ENCODE peak calls at places on chromosomes 12 and 14, in six cellular contexts. One of them, this sample, is unnamed.

GRCh38 chr12:46406352-46407027 is 33.9 kb upstream of the SLC38A2 start:
- DNase-seq in kidney glomerular epithelial cell: no peak
- DNase-seq in stimulated activated CD8-positive, alpha-beta memory T cell treated with anti-CD3 and anti-CD28 coated beads, Interleukin-2, amount 100 ng/mL, for 48 hours: no peak
- DNase-seq in GM03348: no peak
- DNase-seq in EL: no peak
- DNase-seq in activated T-cell treated with anti-CD3 and anti-CD28 coated beads, Interleukin-2, amount 50 U/mL, for 72 hours: no peak
- DNase-seq in this sample: no peak

GRCh38 chr12:94074970-94075695 is 73.2 kb upstream of the PLXNC1 start:
- DNase-seq in EL: peak; percentile 80
- DNase-seq in activated T-cell treated with anti-CD3 and anti-CD28 coated beads, Interleukin-2, amount 50 U/mL, for 72 hours: no peak
- DNase-seq in kidney glomerular epithelial cell: peak; percentile 42
- DNase-seq in GM03348: peak; percentile 90
- DNase-seq in stimulated activated CD8-positive, alpha-beta memory T cell treated with anti-CD3 and anti-CD28 coated beads, Interleukin-2, amount 100 ng/mL, for 48 hours: no peak
- DNase-seq in this sample: peak; percentile 79

GRCh38 chr14:70716958-70717357 is 75.2 kb downstream of the TTC9 start:
- DNase-seq in GM03348: no peak
- DNase-seq in stimulated activated CD8-positive, alpha-beta memory T cell treated with anti-CD3 and anti-CD28 coated beads, Interleukin-2, amount 100 ng/mL, for 48 hours: no peak
- DNase-seq in kidney glomerular epithelial cell: no peak
- DNase-seq in activated T-cell treated with anti-CD3 and anti-CD28 coated beads, Interleukin-2, amount 50 U/mL, for 72 hours: no peak
- DNase-seq in EL: no peak
- DNase-seq in this sample: no peak

GRCh38 chr14:96264850-96265249 is 8.8 kb downstream of the BDKRB1 start:
- DNase-seq in stimulated activated CD8-positive, alpha-beta memory T cell treated with anti-CD3 and anti-CD28 coated beads, Interleukin-2, amount 100 ng/mL, for 48 hours: no peak
- DNase-seq in activated T-cell treated with anti-CD3 and anti-CD28 coated beads, Interleukin-2, amount 50 U/mL, for 72 hours: no peak
- DNase-seq in kidney glomerular epithelial cell: no peak
- DNase-seq in GM03348: peak; percentile 54
- DNase-seq in EL: peak; percentile 61
- DNase-seq in this sample: peak; percentile 69

GRCh38 chr12:106771425-106771824 is 3.1 kb upstream of the RIC8B start:
- DNase-seq in kidney glomerular epithelial cell: no peak
- DNase-seq in EL: no peak
- DNase-seq in GM03348: no peak
- DNase-seq in activated T-cell treated with anti-CD3 and anti-CD28 coated beads, Interleukin-2, amount 50 U/mL, for 72 hours: no peak
- DNase-seq in stimulated activated CD8-positive, alpha-beta memory T cell treated with anti-CD3 and anti-CD28 coated beads, Interleukin-2, amount 100 ng/mL, for 48 hours: no peak
- DNase-seq in this sample: no peak

GRCh38 chr14:103488960-103489359 is 33.7 kb downstream of the CKB start:
- DNase-seq in EL: no peak
- DNase-seq in GM03348: no peak
- DNase-seq in kidney glomerular epithelial cell: no peak
- DNase-seq in activated T-cell treated with anti-CD3 and anti-CD28 coated beads, Interleukin-2, amount 50 U/mL, for 72 hours: no peak
- DNase-seq in stimulated activated CD8-positive, alpha-beta memory T cell treated with anti-CD3 and anti-CD28 coated beads, Interleukin-2, amount 100 ng/mL, for 48 hours: no peak
- DNase-seq in this sample: peak; percentile 70

GRCh38 chr12:131434208-131435125 is 276.4 kb upstream of the SFSWAP start:
- DNase-seq in stimulated activated CD8-positive, alpha-beta memory T cell treated with anti-CD3 and anti-CD28 coated beads, Interleukin-2, amount 100 ng/mL, for 48 hours: no peak
- DNase-seq in kidney glomerular epithelial cell: no peak
- DNase-seq in GM03348: no peak
- DNase-seq in activated T-cell treated with anti-CD3 and anti-CD28 coated beads, Interleukin-2, amount 50 U/mL, for 72 hours: no peak
- DNase-seq in EL: no peak
- DNase-seq in this sample: no peak

GRCh38 chr12:123005081-123005626 is 24.7 kb downstream of the ARL6IP4 start:
- DNase-seq in stimulated activated CD8-positive, alpha-beta memory T cell treated with anti-CD3 and anti-CD28 coated beads, Interleukin-2, amount 100 ng/mL, for 48 hours: no peak
- DNase-seq in GM03348: no peak
- DNase-seq in activated T-cell treated with anti-CD3 and anti-CD28 coated beads, Interleukin-2, amount 50 U/mL, for 72 hours: no peak
- DNase-seq in EL: no peak
- DNase-seq in kidney glomerular epithelial cell: no peak
- DNase-seq in this sample: no peak

GRCh38 chr12:115407036-115407435 is 723.1 kb upstream of the TBX3 start:
- DNase-seq in kidney glomerular epithelial cell: no peak
- DNase-seq in EL: no peak
- DNase-seq in activated T-cell treated with anti-CD3 and anti-CD28 coated beads, Interleukin-2, amount 50 U/mL, for 72 hours: no peak
- DNase-seq in GM03348: no peak
- DNase-seq in stimulated activated CD8-positive, alpha-beta memory T cell treated with anti-CD3 and anti-CD28 coated beads, Interleukin-2, amount 100 ng/mL, for 48 hours: no peak
- DNase-seq in this sample: no peak

GRCh38 chr14:103232338-103232808 is 101.7 kb upstream of the EIF5 start:
- DNase-seq in kidney glomerular epithelial cell: no peak
- DNase-seq in GM03348: no peak
- DNase-seq in stimulated activated CD8-positive, alpha-beta memory T cell treated with anti-CD3 and anti-CD28 coated beads, Interleukin-2, amount 100 ng/mL, for 48 hours: no peak
- DNase-seq in EL: no peak
- DNase-seq in activated T-cell treated with anti-CD3 and anti-CD28 coated beads, Interleukin-2, amount 50 U/mL, for 72 hours: no peak
- DNase-seq in this sample: no peak

GRCh38 chr12:110340706-110341105 is 59.7 kb downstream of the ATP2A2 start:
- DNase-seq in kidney glomerular epithelial cell: no peak
- DNase-seq in GM03348: no peak
- DNase-seq in stimulated activated CD8-positive, alpha-beta memory T cell treated with anti-CD3 and anti-CD28 coated beads, Interleukin-2, amount 100 ng/mL, for 48 hours: no peak
- DNase-seq in EL: no peak
- DNase-seq in activated T-cell treated with anti-CD3 and anti-CD28 coated beads, Interleukin-2, amount 50 U/mL, for 72 hours: no peak
- DNase-seq in this sample: no peak

GRCh38 chr14:50501642-50502041 is 30.7 kb downstream of the MAP4K5 start:
- DNase-seq in kidney glomerular epithelial cell: peak; percentile 82
- DNase-seq in activated T-cell treated with anti-CD3 and anti-CD28 coated beads, Interleukin-2, amount 50 U/mL, for 72 hours: no peak
- DNase-seq in stimulated activated CD8-positive, alpha-beta memory T cell treated with anti-CD3 and anti-CD28 coated beads, Interleukin-2, amount 100 ng/mL, for 48 hours: no peak
- DNase-seq in EL: peak; percentile 87
- DNase-seq in GM03348: peak; percentile 42
- DNase-seq in this sample: peak; percentile 34

GRCh38 chr14:22836301-22837058 is at the start of gene MMP14:
- DNase-seq in stimulated activated CD8-positive, alpha-beta memory T cell treated with anti-CD3 and anti-CD28 coated beads, Interleukin-2, amount 100 ng/mL, for 48 hours: no peak
- DNase-seq in activated T-cell treated with anti-CD3 and anti-CD28 coated beads, Interleukin-2, amount 50 U/mL, for 72 hours: no peak
- DNase-seq in EL: peak; percentile 92
- DNase-seq in GM03348: peak; percentile 94
- DNase-seq in kidney glomerular epithelial cell: peak; percentile 48
- DNase-seq in this sample: peak; percentile 93

GRCh38 chr12:52884526-52885293 is 20.2 kb downstream of the KRT8 start:
- DNase-seq in EL: peak; percentile 64
- DNase-seq in activated T-cell treated with anti-CD3 and anti-CD28 coated beads, Interleukin-2, amount 50 U/mL, for 72 hours: peak; percentile 82
- DNase-seq in kidney glomerular epithelial cell: peak; percentile 14
- DNase-seq in GM03348: peak; percentile 86
- DNase-seq in stimulated activated CD8-positive, alpha-beta memory T cell treated with anti-CD3 and anti-CD28 coated beads, Interleukin-2, amount 100 ng/mL, for 48 hours: peak; percentile 70
- DNase-seq in this sample: peak; percentile 74

GRCh38 chr14:84535491-84535890 is 994.5 kb upstream of the FLRT2 start:
- DNase-seq in EL: no peak
- DNase-seq in GM03348: no peak
- DNase-seq in stimulated activated CD8-positive, alpha-beta memory T cell treated with anti-CD3 and anti-CD28 coated beads, Interleukin-2, amount 100 ng/mL, for 48 hours: no peak
- DNase-seq in kidney glomerular epithelial cell: no peak
- DNase-seq in activated T-cell treated with anti-CD3 and anti-CD28 coated beads, Interleukin-2, amount 50 U/mL, for 72 hours: no peak
- DNase-seq in this sample: no peak

GRCh38 chr12:69330475-69331473 is 17.4 kb upstream of the LYZ start:
- DNase-seq in kidney glomerular epithelial cell: no peak
- DNase-seq in GM03348: peak; percentile 9
- DNase-seq in activated T-cell treated with anti-CD3 and anti-CD28 coated beads, Interleukin-2, amount 50 U/mL, for 72 hours: peak; percentile 58
- DNase-seq in EL: peak; percentile 21
- DNase-seq in stimulated activated CD8-positive, alpha-beta memory T cell treated with anti-CD3 and anti-CD28 coated beads, Interleukin-2, amount 100 ng/mL, for 48 hours: no peak
- DNase-seq in this sample: peak; percentile 4

GRCh38 chr14:88166616-88167015 is 156.5 kb downstream of the KCNK10 start:
- DNase-seq in EL: peak; percentile 19
- DNase-seq in stimulated activated CD8-positive, alpha-beta memory T cell treated with anti-CD3 and anti-CD28 coated beads, Interleukin-2, amount 100 ng/mL, for 48 hours: no peak
- DNase-seq in kidney glomerular epithelial cell: peak; percentile 42
- DNase-seq in activated T-cell treated with anti-CD3 and anti-CD28 coated beads, Interleukin-2, amount 50 U/mL, for 72 hours: no peak
- DNase-seq in GM03348: no peak
- DNase-seq in this sample: no peak

GRCh38 chr14:38044710-38045109 is 163.0 kb upstream of the SSTR1 start:
- DNase-seq in kidney glomerular epithelial cell: no peak
- DNase-seq in stimulated activated CD8-positive, alpha-beta memory T cell treated with anti-CD3 and anti-CD28 coated beads, Interleukin-2, amount 100 ng/mL, for 48 hours: no peak
- DNase-seq in GM03348: no peak
- DNase-seq in EL: no peak
- DNase-seq in activated T-cell treated with anti-CD3 and anti-CD28 coated beads, Interleukin-2, amount 50 U/mL, for 72 hours: peak; percentile 1
- DNase-seq in this sample: no peak

GRCh38 chr12:31817120-31817519 is 88.3 kb upstream of the AMN1 start:
- DNase-seq in EL: no peak
- DNase-seq in GM03348: no peak
- DNase-seq in kidney glomerular epithelial cell: no peak
- DNase-seq in stimulated activated CD8-positive, alpha-beta memory T cell treated with anti-CD3 and anti-CD28 coated beads, Interleukin-2, amount 100 ng/mL, for 48 hours: no peak
- DNase-seq in activated T-cell treated with anti-CD3 and anti-CD28 coated beads, Interleukin-2, amount 50 U/mL, for 72 hours: no peak
- DNase-seq in this sample: no peak

GRCh38 chr12:131981388-131981787 is 31.6 kb downstream of the EP400 start:
- DNase-seq in EL: no peak
- DNase-seq in activated T-cell treated with anti-CD3 and anti-CD28 coated beads, Interleukin-2, amount 50 U/mL, for 72 hours: no peak
- DNase-seq in GM03348: no peak
- DNase-seq in kidney glomerular epithelial cell: no peak
- DNase-seq in stimulated activated CD8-positive, alpha-beta memory T cell treated with anti-CD3 and anti-CD28 coated beads, Interleukin-2, amount 100 ng/mL, for 48 hours: no peak
- DNase-seq in this sample: no peak

GRCh38 chr12:132449565-132450390 is 40.2 kb upstream of the FBRSL1 start:
- DNase-seq in kidney glomerular epithelial cell: no peak
- DNase-seq in stimulated activated CD8-positive, alpha-beta memory T cell treated with anti-CD3 and anti-CD28 coated beads, Interleukin-2, amount 100 ng/mL, for 48 hours: no peak
- DNase-seq in GM03348: no peak
- DNase-seq in EL: no peak
- DNase-seq in activated T-cell treated with anti-CD3 and anti-CD28 coated beads, Interleukin-2, amount 50 U/mL, for 72 hours: no peak
- DNase-seq in this sample: no peak

GRCh38 chr12:51898937-51899336 is 8.4 kb upstream of the ACVRL1 start:
- DNase-seq in EL: peak; percentile 65
- DNase-seq in GM03348: peak; percentile 78
- DNase-seq in kidney glomerular epithelial cell: no peak
- DNase-seq in activated T-cell treated with anti-CD3 and anti-CD28 coated beads, Interleukin-2, amount 50 U/mL, for 72 hours: no peak
- DNase-seq in stimulated activated CD8-positive, alpha-beta memory T cell treated with anti-CD3 and anti-CD28 coated beads, Interleukin-2, amount 100 ng/mL, for 48 hours: no peak
- DNase-seq in this sample: peak; percentile 91

GRCh38 chr14:54672181-54672580 is 105.3 kb downstream of the SAMD4A start:
- DNase-seq in stimulated activated CD8-positive, alpha-beta memory T cell treated with anti-CD3 and anti-CD28 coated beads, Interleukin-2, amount 100 ng/mL, for 48 hours: no peak
- DNase-seq in EL: no peak
- DNase-seq in activated T-cell treated with anti-CD3 and anti-CD28 coated beads, Interleukin-2, amount 50 U/mL, for 72 hours: no peak
- DNase-seq in kidney glomerular epithelial cell: no peak
- DNase-seq in GM03348: no peak
- DNase-seq in this sample: no peak

GRCh38 chr12:26857465-26858176 is 24.6 kb upstream of the ITPR2 start:
- DNase-seq in stimulated activated CD8-positive, alpha-beta memory T cell treated with anti-CD3 and anti-CD28 coated beads, Interleukin-2, amount 100 ng/mL, for 48 hours: no peak
- DNase-seq in kidney glomerular epithelial cell: no peak
- DNase-seq in GM03348: no peak
- DNase-seq in activated T-cell treated with anti-CD3 and anti-CD28 coated beads, Interleukin-2, amount 50 U/mL, for 72 hours: no peak
- DNase-seq in EL: no peak
- DNase-seq in this sample: peak; percentile 18

GRCh38 chr12:72081787-72082186 is 143.1 kb downstream of the TPH2 start:
- DNase-seq in kidney glomerular epithelial cell: no peak
- DNase-seq in EL: no peak
- DNase-seq in activated T-cell treated with anti-CD3 and anti-CD28 coated beads, Interleukin-2, amount 50 U/mL, for 72 hours: no peak
- DNase-seq in stimulated activated CD8-positive, alpha-beta memory T cell treated with anti-CD3 and anti-CD28 coated beads, Interleukin-2, amount 100 ng/mL, for 48 hours: no peak
- DNase-seq in GM03348: no peak
- DNase-seq in this sample: no peak

GRCh38 chr14:67784244-67784823 is 32.1 kb downstream of the ZFYVE26 start:
- DNase-seq in kidney glomerular epithelial cell: no peak
- DNase-seq in stimulated activated CD8-positive, alpha-beta memory T cell treated with anti-CD3 and anti-CD28 coated beads, Interleukin-2, amount 100 ng/mL, for 48 hours: no peak
- DNase-seq in activated T-cell treated with anti-CD3 and anti-CD28 coated beads, Interleukin-2, amount 50 U/mL, for 72 hours: no peak
- DNase-seq in GM03348: no peak
- DNase-seq in EL: no peak
- DNase-seq in this sample: no peak

GRCh38 chr14:99036594-99037293 is 235.3 kb downstream of the BCL11B start:
- DNase-seq in activated T-cell treated with anti-CD3 and anti-CD28 coated beads, Interleukin-2, amount 50 U/mL, for 72 hours: no peak
- DNase-seq in GM03348: no peak
- DNase-seq in kidney glomerular epithelial cell: no peak
- DNase-seq in stimulated activated CD8-positive, alpha-beta memory T cell treated with anti-CD3 and anti-CD28 coated beads, Interleukin-2, amount 100 ng/mL, for 48 hours: no peak
- DNase-seq in EL: no peak
- DNase-seq in this sample: no peak

GRCh38 chr14:105092124-105092911 is 27.1 kb upstream of the GPR132 start:
- DNase-seq in kidney glomerular epithelial cell: peak; percentile 13
- DNase-seq in EL: peak; percentile 31
- DNase-seq in GM03348: peak; percentile 37
- DNase-seq in stimulated activated CD8-positive, alpha-beta memory T cell treated with anti-CD3 and anti-CD28 coated beads, Interleukin-2, amount 100 ng/mL, for 48 hours: no peak
- DNase-seq in activated T-cell treated with anti-CD3 and anti-CD28 coated beads, Interleukin-2, amount 50 U/mL, for 72 hours: no peak
- DNase-seq in this sample: no peak

GRCh38 chr12:93991882-93992415 is 156.4 kb upstream of the PLXNC1 start:
- DNase-seq in stimulated activated CD8-positive, alpha-beta memory T cell treated with anti-CD3 and anti-CD28 coated beads, Interleukin-2, amount 100 ng/mL, for 48 hours: no peak
- DNase-seq in kidney glomerular epithelial cell: no peak
- DNase-seq in activated T-cell treated with anti-CD3 and anti-CD28 coated beads, Interleukin-2, amount 50 U/mL, for 72 hours: no peak
- DNase-seq in GM03348: no peak
- DNase-seq in EL: no peak
- DNase-seq in this sample: no peak

GRCh38 chr14:106491851-106492250 is 965.5 kb downstream of the TMEM121 start:
- DNase-seq in activated T-cell treated with anti-CD3 and anti-CD28 coated beads, Interleukin-2, amount 50 U/mL, for 72 hours: peak; percentile 32
- DNase-seq in kidney glomerular epithelial cell: no peak
- DNase-seq in EL: no peak
- DNase-seq in stimulated activated CD8-positive, alpha-beta memory T cell treated with anti-CD3 and anti-CD28 coated beads, Interleukin-2, amount 100 ng/mL, for 48 hours: no peak
- DNase-seq in GM03348: no peak
- DNase-seq in this sample: no peak